ENCODE peak calls at places on chromosomes 12 and 14, in eight cellular contexts. N, R, S, Q, J, U, V and E are unnamed samples.

GRCh38 chr12:78698747-78699146 is 165.8 kb upstream of the SYT1 start:
- DNase-seq in Q (no peak), R (no peak), J (no peak), N (no peak), U (no peak), S (peak; percentile 52), V (no peak), E (no peak)

GRCh38 chr14:94388027-94388895 is at the start of gene SERPINA1:
- DNase-seq in U (no peak), N (no peak), J (peak; percentile 71), V (no peak), Q (no peak), R (no peak), S (no peak), E (peak; percentile 37)

GRCh38 chr14:59870277-59871165 is at the start of gene RTN1:
- DNase-seq in N (peak; percentile 84), S (no peak), Q (no peak), R (peak; percentile 87), V (peak; percentile 54), U (peak; percentile 72), J (peak; percentile 43), E (peak; percentile 90)

GRCh38 chr12:44847403-44847802 is 28.7 kb downstream of the NELL2 start:
- DNase-seq in U (no peak), V (no peak), R (no peak), J (no peak), N (no peak), S (no peak), Q (no peak), E (no peak)

GRCh38 chr12:77122236-77122635 is 56.9 kb upstream of the E2F7 start:
- DNase-seq in J (no peak), N (no peak), S (peak; percentile 60), Q (no peak), U (no peak), V (no peak), R (no peak), E (no peak)

GRCh38 chr14:54803396-54803795 is 99.2 kb downstream of the GCH1 start:
- DNase-seq in Q (peak; percentile 6), N (no peak), U (no peak), V (no peak), S (no peak), R (no peak), J (no peak), E (peak; percentile 45)

GRCh38 chr12:75735853-75736252 is 224.4 kb upstream of the KRR1 start:
- DNase-seq in N (no peak), V (no peak), Q (no peak), U (no peak), S (no peak), R (no peak), J (peak; percentile 66), E (no peak)

GRCh38 chr12:30990776-30991175 is 64.2 kb downstream of the TSPAN11 start:
- DNase-seq in J (no peak), R (no peak), S (no peak), N (no peak), Q (no peak), U (no peak), V (no peak), E (no peak)

GRCh38 chr14:59819446-59820088 is 51.0 kb downstream of the RTN1 start:
- DNase-seq in J (no peak), Q (no peak), U (peak; percentile 13), N (no peak), V (no peak), S (no peak), R (no peak), E (no peak)

GRCh38 chr12:115998119-115998633 is 279.3 kb downstream of the MED13L start:
- DNase-seq in J (no peak), S (no peak), N (no peak), V (no peak), Q (no peak), U (no peak), R (peak; percentile 67), E (peak; percentile 87)

GRCh38 chr14:105023791-105024480 is 3.1 kb upstream of the CDCA4 start:
- DNase-seq in Q (no peak), V (no peak), N (no peak), J (no peak), U (no peak), S (peak; percentile 86), R (no peak), E (no peak)

GRCh38 chr12:98002887-98003493 is 512.4 kb upstream of the TMPO start:
- DNase-seq in V (peak; percentile 40), J (peak; percentile 33), N (no peak), S (no peak), Q (no peak), R (peak; percentile 77), U (peak; percentile 54), E (peak; percentile 92)

GRCh38 chr12:124630791-124631313 is 63.4 kb upstream of the NCOR2 start:
- DNase-seq in S (no peak), Q (no peak), J (no peak), R (no peak), U (no peak), V (no peak), N (no peak), E (peak; percentile 87)

GRCh38 chr12:14573118-14573517 is 5.4 kb upstream of the PLBD1 start:
- DNase-seq in N (no peak), S (no peak), U (no peak), J (no peak), R (no peak), Q (no peak), V (no peak), E (no peak)

GRCh38 chr14:68225321-68225720 is 405.7 kb downstream of the RAD51B start:
- DNase-seq in N (no peak), S (no peak), R (no peak), J (no peak), V (no peak), Q (no peak), U (no peak), E (no peak)

GRCh38 chr14:55624913-55625312 is 44.9 kb downstream of the KTN1 start:
- DNase-seq in Q (no peak), J (no peak), N (no peak), S (no peak), R (no peak), U (no peak), V (no peak), E (no peak)

GRCh38 chr14:23566782-23567185 is 807 bp downstream of the AP1G2 start:
- DNase-seq in N (no peak), U (no peak), Q (no peak), J (peak; percentile 85), R (peak; percentile 39), S (no peak), V (no peak), E (no peak)

GRCh38 chr12:99960312-99960711 is 24.4 kb downstream of the ANKS1B start:
- DNase-seq in V (no peak), U (no peak), N (no peak), S (no peak), Q (no peak), J (no peak), R (no peak), E (no peak)

GRCh38 chr12:93122569-93123091 is 193.5 kb upstream of the EEA1 start:
- DNase-seq in U (no peak), J (no peak), N (no peak), V (no peak), R (no peak), Q (no peak), S (peak; percentile 86), E (no peak)

GRCh38 chr12:93125126-93125525 is 196.0 kb upstream of the EEA1 start:
- DNase-seq in V (no peak), J (no peak), S (no peak), Q (no peak), N (no peak), U (no peak), R (no peak), E (no peak)

GRCh38 chr12:93126069-93126474 is 197.0 kb upstream of the EEA1 start:
- DNase-seq in R (no peak), V (no peak), N (no peak), Q (no peak), J (no peak), U (no peak), S (no peak), E (no peak)

GRCh38 chr12:93127107-93127560 is 198.0 kb upstream of the EEA1 start:
- DNase-seq in Q (no peak), N (no peak), J (no peak), V (no peak), S (no peak), U (no peak), R (no peak), E (no peak)

DNA sequence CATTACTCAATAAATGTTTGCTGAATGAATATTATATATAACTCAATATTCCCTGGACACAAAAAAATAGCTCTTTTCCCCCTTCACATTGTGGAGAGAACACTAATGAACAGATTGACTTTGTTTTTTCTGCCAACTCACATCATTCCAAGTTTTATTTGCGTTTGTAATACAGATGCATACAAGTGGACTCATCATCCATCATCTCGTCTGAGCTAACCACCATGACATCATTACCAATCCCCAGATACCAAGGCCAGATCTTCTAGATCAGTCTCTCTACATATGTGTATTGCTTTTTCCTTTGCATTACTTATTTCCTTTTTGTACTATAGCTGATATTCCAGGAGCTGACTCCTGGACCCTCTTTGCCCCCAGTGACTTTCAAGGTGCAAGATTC is 193.0 kb upstream of the EEA1 start:
- DNase-seq in U (no peak), V (no peak), Q (no peak), S (peak; percentile 42), J (no peak), N (no peak), R (no peak), E (no peak)
- H3K4me1 ChIP-seq in U (peaks cover 4% of the 10 kb centered on the region), V (no peaks in the 10 kb centered on the region), Q (no peaks in the 10 kb centered on the region), S (peaks cover 20% of the 10 kb centered on the region), J (peaks cover 6% of the 10 kb centered on the region), N (peaks cover 6% of the 10 kb centered on the region), R (no peaks in the 10 kb centered on the region), E (peaks cover 6% of the 10 kb centered on the region)

GRCh38 chr12:2301531-2302461 is 249.0 kb downstream of the CACNA1C start:
- DNase-seq in U (no peak), S (no peak), Q (no peak), N (no peak), J (no peak), R (no peak), V (no peak), E (peak; percentile 35)
- H3K4me1 ChIP-seq in U (no peaks in the 10 kb centered on the region), S (no peaks in the 10 kb centered on the region), Q (no peaks in the 10 kb centered on the region), N (peaks cover 91% of the 10 kb centered on the region), J (no peaks in the 10 kb centered on the region), R (peaks cover 15% of the 10 kb centered on the region), V (no peaks in the 10 kb centered on the region), E (no peaks in the 10 kb centered on the region)

DNA sequence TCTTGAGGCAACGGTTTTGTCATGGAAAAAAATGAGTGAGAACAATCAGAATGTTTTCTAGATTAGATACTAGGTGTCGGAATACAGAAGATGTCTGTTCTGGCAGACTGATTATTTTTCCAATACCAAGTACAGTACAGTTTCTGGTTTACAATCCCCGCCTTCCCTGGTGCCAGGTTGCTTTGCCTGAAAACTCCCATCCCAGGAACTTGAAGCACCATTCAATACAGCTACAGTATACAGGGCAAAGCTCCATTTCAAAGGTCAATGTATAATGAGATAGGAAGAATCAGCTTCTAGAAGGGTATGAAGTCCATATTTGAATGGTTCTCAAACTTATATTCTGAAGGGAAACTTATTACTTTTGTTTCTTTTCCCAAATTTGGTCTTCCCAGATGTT is 237.9 kb upstream of the ATP2B1 start:
- DNase-seq in Q (no peak), N (no peak), V (no peak), U (no peak), S (no peak), R (no peak), J (no peak), E (no peak)
- H3K4me1 ChIP-seq in Q (peaks cover 34% of the 10 kb centered on the region), N (peaks cover 15% of the 10 kb centered on the region), V (peaks cover 8% of the 10 kb centered on the region), U (no peaks in the 10 kb centered on the region), S (peaks cover 44% of the 10 kb centered on the region), R (peaks cover 39% of the 10 kb centered on the region), J (peaks cover 13% of the 10 kb centered on the region), E (peaks cover 13% of the 10 kb centered on the region)

GRCh38 chr12:12614342-12614741 is 2.7 kb downstream of the CREBL2 start:
- DNase-seq in U (no peak), Q (no peak), N (no peak), S (no peak), R (no peak), J (no peak), V (no peak), E (no peak)
- H3K4me1 ChIP-seq in U (peaks cover 32% of the 10 kb centered on the region), Q (peaks cover 25% of the 10 kb centered on the region), N (peaks cover 33% of the 10 kb centered on the region), S (peaks cover 21% of the 10 kb centered on the region), R (peaks cover 25% of the 10 kb centered on the region), J (peaks cover 18% of the 10 kb centered on the region), V (no peaks in the 10 kb centered on the region), E (no peaks in the 10 kb centered on the region)